ENCODE peak calls at places on chromosomes 11 and 22, in ten cellular contexts. M is lung, J is upper lobe of left lung, X is fibroblast of lung, Y is epithelial cell of esophagus, W is foreskin fibroblast, P is MCF 10A, R is GM23338, D is IMR-90, O is chondrocyte. E is an unnamed sample.

GRCh38 chr11:34426766-34427170 is 12.0 kb upstream of the CAT start:
- DNase-seq in M (no peak), J (no peak), X (peak; percentile 43), Y (no peak), W (peak; percentile 92), P (no peak), R (no peak), D (peak; percentile 71), O (no peak), E (no peak)

GRCh38 chr11:74154621-74155281 is 16.1 kb downstream of the C2CD3 start:
- DNase-seq in M (no peak), J (no peak), X (peak; percentile 68), Y (no peak), W (peak; percentile 22), P (no peak), R (no peak), D (no peak), O (no peak), E (no peak)

GRCh38 chr11:1916132-1916985 is 3.1 kb upstream of the TNNT3 start:
- DNase-seq in M (no peak), J (no peak), X (no peak), Y (no peak), W (no peak), P (no peak), R (no peak), D (no peak), O (peak; percentile 80), E (no peak)

GRCh38 chr11:69817265-69818236 is 1.7 kb downstream of the FGF3 start:
- DNase-seq in M (no peak), J (no peak), X (no peak), Y (peak; percentile 12), W (peak; percentile 21), P (no peak), R (peak; percentile 56), D (no peak), O (no peak), E (no peak)

GRCh38 chr11:65655570-65656332 is 7.0 kb downstream of the RELA start:
- DNase-seq in M (no peak), J (no peak), X (no peak), Y (no peak), W (no peak), P (no peak), R (no peak), D (no peak), O (no peak), E (no peak)

GRCh38 chr11:76642341-76642740 is 28.2 kb downstream of the LRRC32 start:
- DNase-seq in M (no peak), J (no peak), X (no peak), Y (no peak), W (no peak), P (no peak), R (no peak), D (no peak), O (no peak), E (no peak)

GRCh38 chr22:24791362-24791761 is 14.6 kb upstream of the SGSM1 start:
- DNase-seq in M (no peak), J (no peak), X (no peak), Y (no peak), W (no peak), P (no peak), R (no peak), D (no peak), O (no peak), E (no peak)

GRCh38 chr22:27107824-27108223 is 450.4 kb downstream of the MIAT start:
- DNase-seq in M (no peak), J (peak; percentile 43), X (peak; percentile 99), Y (peak; percentile 97), W (peak; percentile 92), P (peak; percentile 95), R (no peak), D (peak; percentile 94), O (no peak), E (peak; percentile 87)

GRCh38 chr11:22778642-22779041 is 51.0 kb downstream of the SVIP start:
- DNase-seq in M (no peak), J (no peak), X (no peak), Y (peak; percentile 21), W (no peak), P (no peak), R (peak; percentile 18), D (no peak), O (no peak), E (no peak)

GRCh38 chr22:38739300-38740055 is 16.3 kb downstream of the SUN2 start:
- DNase-seq in M (no peak), J (no peak), X (no peak), Y (no peak), W (no peak), P (no peak), R (no peak), D (no peak), O (no peak), E (no peak)
- TF ChIP-seq CTCF in M (no peak), J (no peak), X (no peak), Y (no peak), W (no peak), P (no peak), R (no peak), D (no peak), O (no peak), E (no peak)

GRCh38 chr11:15011741-15012140 is 39.6 kb upstream of the CALCA start:
- DNase-seq in M (no peak), J (no peak), X (no peak), Y (no peak), W (no peak), P (no peak), R (no peak), D (no peak), O (no peak), E (no peak)

GRCh38 chr11:15010860-15011259 is 38.7 kb upstream of the CALCA start:
- DNase-seq in M (no peak), J (no peak), X (no peak), Y (no peak), W (no peak), P (no peak), R (no peak), D (no peak), O (no peak), E (no peak)

DNA sequence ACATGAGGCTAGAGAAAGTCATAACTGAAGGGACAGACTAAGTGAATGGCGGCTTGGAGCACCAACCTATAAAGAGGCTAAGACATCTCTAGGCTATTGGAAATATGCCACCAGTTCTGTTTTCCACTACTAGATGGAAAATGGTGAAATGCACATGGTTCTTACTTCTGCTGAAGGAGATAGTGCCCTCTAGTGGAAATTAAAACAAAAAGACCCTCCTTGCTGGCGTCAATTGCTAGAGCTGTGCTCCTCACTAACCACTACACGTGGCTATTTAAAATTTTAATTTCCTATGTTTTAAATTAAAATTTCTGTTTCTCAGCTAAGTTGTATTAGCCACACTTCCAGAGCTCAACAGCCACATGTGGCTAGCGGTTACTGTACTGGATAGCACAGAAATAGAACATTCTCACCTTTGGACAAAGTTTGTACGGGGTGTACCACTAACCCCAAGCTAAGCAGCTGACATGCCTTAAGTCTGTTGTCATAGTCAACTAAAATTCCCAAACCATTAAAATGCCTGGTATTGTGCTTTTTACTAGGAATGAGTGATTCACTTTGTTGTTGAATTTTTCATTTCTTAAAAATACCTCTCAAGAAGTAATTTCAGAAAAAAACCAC is 34.1 kb upstream of the CALCA start:
- DNase-seq in M (no peak), J (no peak), X (peak; percentile 34), Y (peak; percentile 61), W (peak; percentile 49), P (peak; percentile 57), R (peak; percentile 84), D (peak; percentile 46), O (no peak), E (no peak)
- TF ChIP-seq CTCF in M (peak; percentile 11), J (no peak), X (no peak), Y (peak; percentile 49), W (peak; percentile 30), P (peak; percentile 50), R (peak; percentile 74), D (peak; percentile 40), O (peak; percentile 72), E (peak; percentile 17)

GRCh38 chr22:50208939-50209892 is 8.4 kb downstream of the SELENOO start:
- DNase-seq in M (no peak), J (no peak), X (no peak), Y (no peak), W (no peak), P (no peak), R (no peak), D (no peak), O (no peak), E (no peak)

GRCh38 chr22:50208430-50208938 is 7.7 kb downstream of the SELENOO start:
- DNase-seq in M (no peak), J (no peak), X (no peak), Y (no peak), W (no peak), P (no peak), R (no peak), D (no peak), O (no peak), E (no peak)

GRCh38 chr22:50207383-50208031 is 6.7 kb downstream of the SELENOO start:
- DNase-seq in M (no peak), J (peak; percentile 20), X (no peak), Y (no peak), W (no peak), P (no peak), R (no peak), D (no peak), O (no peak), E (no peak)

GRCh38 chr22:50205781-50206569 is 5.2 kb downstream of the SELENOO start:
- DNase-seq in M (no peak), J (no peak), X (no peak), Y (no peak), W (no peak), P (no peak), R (no peak), D (no peak), O (no peak), E (no peak)

DNA sequence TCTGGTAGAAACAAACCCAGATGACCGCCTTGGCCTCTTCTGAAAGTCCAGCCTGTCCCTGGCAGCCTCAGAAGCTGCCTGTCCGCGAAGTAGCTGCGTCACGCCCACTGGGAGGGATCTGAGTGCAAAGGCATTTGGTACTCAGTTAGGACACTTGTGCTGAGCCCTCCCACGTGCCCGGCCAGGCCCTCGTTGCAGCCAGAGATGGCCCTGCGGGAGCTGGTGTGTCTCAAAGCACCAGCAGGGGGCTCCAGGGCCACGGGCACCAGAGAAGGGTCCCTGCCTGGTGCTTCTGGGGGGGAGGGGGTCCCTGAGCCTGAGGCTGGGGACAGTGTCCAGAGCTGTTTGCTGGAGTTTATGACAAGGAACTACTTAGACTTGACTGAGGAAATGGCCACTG is 5.8 kb downstream of the SELENOO start:
- DNase-seq in M (peak; percentile 74), J (peak; percentile 89), X (peak; percentile 35), Y (peak; percentile 35), W (peak; percentile 79), P (no peak), R (peak; percentile 88), D (peak; percentile 26), O (no peak), E (no peak)
- TF ChIP-seq CTCF in M (no peak), J (peak; percentile 49), X (peak; percentile 23), Y (peak; percentile 44), W (peak; percentile 48), P (no peak), R (peak; percentile 67), D (peak; percentile 43), O (peak; percentile 75), E (peak; percentile 53)

DNA sequence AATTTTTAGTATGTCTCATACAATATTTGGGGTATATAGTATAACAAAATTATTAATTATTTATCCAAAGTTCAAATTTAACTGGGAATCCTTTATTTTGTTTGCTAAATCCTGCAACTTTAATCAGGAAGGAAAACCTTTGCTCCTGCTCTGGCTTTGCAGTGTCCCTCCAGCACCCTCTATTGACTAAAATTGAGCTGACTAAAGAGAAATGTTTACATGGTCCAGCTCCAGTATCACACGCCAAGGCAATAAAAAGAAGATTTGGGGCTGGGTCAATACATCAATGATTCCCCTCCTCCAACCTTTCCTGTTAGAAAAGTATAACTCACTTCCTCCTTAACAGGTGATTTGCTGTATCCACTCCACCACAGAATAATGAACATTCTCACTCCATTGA is 153.0 kb upstream of the LRRC4C start:
- DNase-seq in M (no peak), J (no peak), X (peak; percentile 32), Y (no peak), W (no peak), P (peak; percentile 9), R (peak; percentile 62), D (no peak), O (no peak), E (no peak)
- TF ChIP-seq CTCF in M (no peak), J (no peak), X (no peak), Y (no peak), W (no peak), P (peak; percentile 34), R (peak; percentile 64), D (no peak), O (no peak), E (no peak)

E was measured in AG04449.